ENCODE peak calls at places on chromosomes 7 and 10, in ten cellular contexts. F is K562; V is left colon; D is Right ventricle myocardium inferior; K is activated naive CD4-positive, alpha-beta T cell treated with anti-CD3 and anti-CD28 coated beads, Interleukin-2, amount 50 U/mL, for 72 hours; T is GM23338; M is aorta; C is left ventricle myocardium superior; H is RWPE2; I is naive thymus-derived CD8-positive, alpha-beta T cell. B is an unnamed sample.

GRCh38 chr10:21693418-21693817 is 159.4 kb downstream of the MLLT10 start:
- ATAC-seq in M (no peak), C (no peak), K (no peak), H (no peak), V (no peak), F (no peak), D (no peak), I (no peak), T (no peak), B (peak; percentile 51)

GRCh38 chr10:43846968-43847367 is 198.3 kb upstream of the ZNF32 start:
- ATAC-seq in M (no peak), I (no peak), C (peak; percentile 32), H (no peak), T (no peak), D (peak; percentile 5), F (no peak), K (no peak), V (no peak), B (no peak)

GRCh38 chr7:81503321-81503720 is 266.5 kb downstream of the HGF start:
- ATAC-seq in H (no peak), T (no peak), I (no peak), V (no peak), M (no peak), K (no peak), D (no peak), F (no peak), C (no peak), B (no peak)

GRCh38 chr10:17561131-17561530 is 56.0 kb downstream of the HACD1 start:
- ATAC-seq in F (no peak), T (no peak), K (no peak), I (no peak), M (no peak), V (no peak), H (no peak), D (no peak), C (no peak), B (no peak)

GRCh38 chr7:30930621-30931020 is 19.0 kb downstream of the AQP1 start:
- ATAC-seq in D (peak; percentile 56), I (no peak), F (no peak), M (no peak), T (no peak), H (no peak), K (no peak), C (peak; percentile 72), V (no peak), B (no peak)

GRCh38 chr7:100896743-100897051 is 1.0 kb upstream of the ACHE start:
- ATAC-seq in V (peak; percentile 0), K (no peak), F (no peak), M (no peak), C (no peak), D (no peak), T (peak; percentile 1), I (peak; percentile 39), H (no peak), B (no peak)

GRCh38 chr10:49252313-49253034 is 46.5 kb upstream of the C10orf71 start:
- ATAC-seq in M (no peak), D (peak; percentile 65), H (no peak), C (peak; percentile 69), I (no peak), K (no peak), V (no peak), T (no peak), F (no peak), B (no peak)

GRCh38 chr10:33412261-33413092 is 78.0 kb upstream of the NRP1 start:
- ATAC-seq in K (peak; percentile 36), I (no peak), D (peak; percentile 67), V (no peak), F (no peak), M (peak; percentile 26), H (peak; percentile 84), T (no peak), C (peak; percentile 80), B (peak; percentile 61)

GRCh38 chr7:30478349-30479228 is at the start of gene NOD1:
- ATAC-seq in H (peak; percentile 94), D (peak; percentile 93), M (peak; percentile 96), T (peak; percentile 95), K (peak; percentile 86), C (peak; percentile 93), F (peak; percentile 99), I (peak; percentile 91), V (peak; percentile 94), B (peak; percentile 98)

GRCh38 chr7:143299346-143299745 is 11.2 kb downstream of the CASP2 start:
- ATAC-seq in M (no peak), K (no peak), H (no peak), T (no peak), D (peak; percentile 35), F (no peak), C (peak; percentile 84), I (no peak), V (no peak), B (no peak)

GRCh38 chr7:69871886-69872592 is 273.8 kb downstream of the AUTS2 start:
- ATAC-seq in V (no peak), M (no peak), H (no peak), C (peak; percentile 92), F (peak; percentile 72), K (no peak), D (peak; percentile 72), I (no peak), T (no peak), B (no peak)

GRCh38 chr7:64312826-64313225 is 935 bp upstream of the ZNF736 start:
- ATAC-seq in D (no peak), H (no peak), M (no peak), C (no peak), K (no peak), T (no peak), I (no peak), V (no peak), F (no peak), B (peak; percentile 11)